ENCODE peak calls at places on chromosomes 5 and 9, in eight cellular contexts. E, X, L, N, M, Z, R and K are unnamed samples.
A peak's percentile ranks its signal among the peaks of the same experiment; 100 is the strongest.

GRCh38 chr5:132256086-132256782 is 1.3 kb upstream of the PDLIM4 start:
- DNase-seq in X (no peak), Z (no peak), E (no peak), M (no peak), N (no peak), R (no peak), L (peak; percentile 29), K (no peak)

GRCh38 chr5:81393783-81394718 is at the start of gene ACOT12:
- DNase-seq in M (peak; percentile 1), E (no peak), N (no peak), R (no peak), Z (peak; percentile 39), L (no peak), X (no peak), K (no peak)

GRCh38 chr9:133057553-133057952 is 4.2 kb upstream of the CEL start:
- DNase-seq in X (no peak), R (no peak), Z (no peak), L (no peak), E (no peak), M (no peak), N (no peak), K (no peak)

GRCh38 chr9:129436751-129437625 is 183.9 kb downstream of the C9orf50 start:
- DNase-seq in M (no peak), N (no peak), L (peak; percentile 59), R (peak; percentile 47), X (peak; percentile 51), E (peak; percentile 84), Z (peak; percentile 86), K (no peak)

GRCh38 chr9:26951794-26952193 is 4.4 kb upstream of the IFT74 start:
- DNase-seq in M (no peak), R (no peak), N (no peak), L (no peak), Z (no peak), X (no peak), E (no peak), K (no peak)

GRCh38 chr9:124248992-124249391 is 8.8 kb upstream of the NEK6 start:
- DNase-seq in N (no peak), E (no peak), L (no peak), X (no peak), Z (no peak), M (no peak), R (no peak), K (no peak)

GRCh38 chr9:110048473-110048975 is 159.4 kb downstream of the C9orf152 start:
- DNase-seq in R (peak; percentile 66), N (peak; percentile 62), L (peak; percentile 82), E (peak; percentile 84), Z (peak; percentile 87), M (peak; percentile 62), X (peak; percentile 56), K (peak; percentile 58)

GRCh38 chr5:11174601-11175000 is 413.6 kb upstream of the DAP start:
- DNase-seq in L (no peak), M (no peak), N (no peak), X (no peak), Z (no peak), E (no peak), R (no peak), K (no peak)

GRCh38 chr9:3804148-3804547 is 278.3 kb upstream of the RFX3 start:
- DNase-seq in Z (no peak), X (no peak), R (no peak), E (no peak), M (no peak), N (no peak), L (no peak), K (no peak)

GRCh38 chr5:150272531-150272930 is 17.0 kb downstream of the CAMK2A start:
- DNase-seq in Z (no peak), M (peak; percentile 14), R (no peak), X (peak; percentile 35), E (no peak), L (no peak), N (peak; percentile 70), K (no peak)

GRCh38 chr5:58456486-58456885 is 3.4 kb downstream of the PLK2 start:
- DNase-seq in L (no peak), N (no peak), R (no peak), E (no peak), M (no peak), Z (no peak), X (no peak), K (no peak)

GRCh38 chr9:124208571-124208970 is 49.2 kb upstream of the NEK6 start:
- DNase-seq in X (no peak), L (no peak), R (no peak), N (no peak), M (no peak), E (no peak), Z (no peak), K (no peak)

GRCh38 chr5:119411291-119411934 is 40.9 kb upstream of the HSD17B4 start:
- DNase-seq in L (no peak), M (no peak), R (no peak), X (no peak), Z (no peak), E (no peak), N (no peak), K (no peak)

GRCh38 chr9:91259162-91259561 is 102.6 kb downstream of the AUH start:
- DNase-seq in Z (no peak), M (no peak), L (no peak), R (no peak), N (no peak), X (no peak), E (no peak), K (no peak)

GRCh38 chr9:14215614-14216013 is 98.3 kb downstream of the NFIB start:
- DNase-seq in R (no peak), E (no peak), X (no peak), N (no peak), Z (no peak), M (no peak), L (no peak), K (no peak)

GRCh38 chr9:132663120-132663519 is 6.7 kb downstream of the DDX31 start:
- DNase-seq in N (no peak), X (no peak), L (no peak), Z (no peak), M (no peak), E (no peak), R (no peak), K (no peak)

GRCh38 chr5:139014726-139015125 is 139.6 kb upstream of the LRRTM2 start:
- DNase-seq in R (no peak), M (no peak), Z (no peak), X (no peak), L (no peak), E (no peak), N (no peak), K (no peak)

GRCh38 chr9:121670447-121670846 is 19.0 kb downstream of the DAB2IP start:
- DNase-seq in R (no peak), M (no peak), Z (no peak), N (no peak), X (no peak), E (peak; percentile 69), L (no peak), K (no peak)